ENCODE peak calls at places on chromosome 19, in seven cellular contexts. T is lower leg skin, Z is T-helper 2 cell, R is nephron progenitor cell, L is ELR, Y is AG09309, K is T-helper 1 cell. X is an unnamed sample.

GRCh38 chr19:40601061-40601973 is at the start of gene LTBP4:
- DNase-seq in T (peak), Z (no peak), R (peak), L (peak), Y (no peak), K (no peak), X (no peak)

GRCh38 chr19:14361824-14362223 is 19.4 kb upstream of the ADGRE5 start:
- DNase-seq in T (no peak), Z (no peak), R (no peak), L (peak), Y (no peak), K (no peak), X (no peak)

GRCh38 chr19:46861691-46862503 is 1.1 kb downstream of the ARHGAP35 start:
- DNase-seq in T (peak), Z (no peak), R (peak), L (peak), Y (no peak), K (no peak), X (no peak)

GRCh38 chr19:7668842-7669241 is at the start of gene RETN:
- DNase-seq in T (no peak), Z (no peak), R (no peak), L (no peak), Y (no peak), K (no peak), X (no peak)

GRCh38 chr19:10290439-10290875 is 705 bp downstream of the ICAM5 start:
- DNase-seq in T (no peak), Z (no peak), R (peak), L (peak), Y (no peak), K (no peak), X (no peak)

GRCh38 chr19:4456843-4457653 is 546 bp downstream of the UBXN6 start:
- DNase-seq in T (peak), Z (peak), R (peak), L (peak), Y (no peak), K (peak), X (no peak)

GRCh38 chr19:28541602-28542393 is 671.2 kb downstream of the UQCRFS1 start:
- DNase-seq in T (no peak), Z (no peak), R (no peak), L (no peak), Y (no peak), K (no peak), X (no peak)

GRCh38 chr19:1101337-1101698 is 2.5 kb upstream of the GPX4 start:
- DNase-seq in T (no peak), Z (no peak), R (no peak), L (no peak), Y (no peak), K (no peak), X (no peak)

GRCh38 chr19:46660008-46660517 is 919 bp downstream of the DACT3 start:
- DNase-seq in T (no peak), Z (no peak), R (peak), L (peak), Y (no peak), K (no peak), X (no peak)

GRCh38 chr19:19548915-19549537 is 11.0 kb downstream of the CILP2 start:
- DNase-seq in T (no peak), Z (no peak), R (no peak), L (no peak), Y (peak), K (no peak), X (no peak)

GRCh38 chr19:43474986-43475705 is 9.7 kb upstream of the LYPD3 start:
- DNase-seq in T (peak), Z (peak), R (peak), L (peak), Y (no peak), K (peak), X (no peak)

GRCh38 chr19:33236696-33237390 is 11.2 kb upstream of the SLC7A10 start:
- DNase-seq in T (no peak), Z (no peak), R (no peak), L (no peak), Y (no peak), K (no peak), X (no peak)

GRCh38 chr19:32530773-32531172 is 50.2 kb upstream of the PDCD5 start:
- DNase-seq in T (no peak), Z (no peak), R (no peak), L (no peak), Y (no peak), K (no peak), X (no peak)

GRCh38 chr19:28171983-28172382 is 1041.0 kb downstream of the UQCRFS1 start:
- DNase-seq in T (no peak), Z (no peak), R (no peak), L (no peak), Y (no peak), K (no peak), X (no peak)

GRCh38 chr19:39467941-39468340 is 12.7 kb upstream of the TIMM50 start:
- DNase-seq in T (no peak), Z (no peak), R (no peak), L (no peak), Y (no peak), K (no peak), X (no peak)

GRCh38 chr19:2640563-2641331 is 61.7 kb downstream of the GNG7 start:
- DNase-seq in T (no peak), Z (no peak), R (no peak), L (no peak), Y (no peak), K (no peak), X (no peak)

GRCh38 chr19:29596080-29596479 is 10.0 kb upstream of the POP4 start:
- DNase-seq in T (no peak), Z (no peak), R (peak), L (no peak), Y (no peak), K (no peak), X (no peak)

GRCh38 chr19:29548483-29549085 is 22.8 kb downstream of the VSTM2B start:
- DNase-seq in T (peak), Z (no peak), R (no peak), L (no peak), Y (no peak), K (no peak), X (no peak)